ENCODE peak calls at places on chromosomes 11 and 22, in nine cellular contexts. One of them, this sample, is unnamed.

GRCh38 chr11:28072321-28072720 is 35.6 kb downstream of the KIF18A start:
- DNase-seq in amygdala: no peak
- DNase-seq in choroid plexus epithelial cell: peak
- DNase-seq in prostate gland: no peak
- DNase-seq in fibroblast of mammary gland: peak
- DNase-seq in stimulated activated CD4-positive, alpha-beta T cell treated with anti-CD3 and anti-CD28 coated beads, Interleukin-4, amount 100 ng/mL, for 4 hours: no peak
- DNase-seq in activated CD4-positive, CD25-positive, alpha-beta regulatory T cell treated with anti-CD3 and anti-CD28 coated beads, Interleukin-2, amount 50 U/mL, for 72 hours: no peak
- DNase-seq in NCI-H774: no peak
- DNase-seq in left cardiac atrium: no peak
- DNase-seq in this sample: no peak

GRCh38 chr11:26806209-26806608 is 84.3 kb upstream of the SLC5A12 start:
- DNase-seq in amygdala: no peak
- DNase-seq in choroid plexus epithelial cell: peak
- DNase-seq in prostate gland: no peak
- DNase-seq in fibroblast of mammary gland: peak
- DNase-seq in stimulated activated CD4-positive, alpha-beta T cell treated with anti-CD3 and anti-CD28 coated beads, Interleukin-4, amount 100 ng/mL, for 4 hours: no peak
- DNase-seq in activated CD4-positive, CD25-positive, alpha-beta regulatory T cell treated with anti-CD3 and anti-CD28 coated beads, Interleukin-2, amount 50 U/mL, for 72 hours: no peak
- DNase-seq in NCI-H774: no peak
- DNase-seq in left cardiac atrium: no peak
- DNase-seq in this sample: no peak

GRCh38 chr11:104136861-104137260 is 27.1 kb downstream of the PDGFD start:
- DNase-seq in amygdala: no peak
- DNase-seq in choroid plexus epithelial cell: no peak
- DNase-seq in prostate gland: no peak
- DNase-seq in fibroblast of mammary gland: no peak
- DNase-seq in stimulated activated CD4-positive, alpha-beta T cell treated with anti-CD3 and anti-CD28 coated beads, Interleukin-4, amount 100 ng/mL, for 4 hours: no peak
- DNase-seq in activated CD4-positive, CD25-positive, alpha-beta regulatory T cell treated with anti-CD3 and anti-CD28 coated beads, Interleukin-2, amount 50 U/mL, for 72 hours: no peak
- DNase-seq in NCI-H774: no peak
- DNase-seq in left cardiac atrium: no peak
- DNase-seq in this sample: no peak

GRCh38 chr11:4890279-4890678 is 8.6 kb downstream of the OR51T1 start:
- DNase-seq in amygdala: no peak
- DNase-seq in choroid plexus epithelial cell: peak
- DNase-seq in prostate gland: no peak
- DNase-seq in fibroblast of mammary gland: no peak
- DNase-seq in stimulated activated CD4-positive, alpha-beta T cell treated with anti-CD3 and anti-CD28 coated beads, Interleukin-4, amount 100 ng/mL, for 4 hours: no peak
- DNase-seq in activated CD4-positive, CD25-positive, alpha-beta regulatory T cell treated with anti-CD3 and anti-CD28 coated beads, Interleukin-2, amount 50 U/mL, for 72 hours: no peak
- DNase-seq in NCI-H774: no peak
- DNase-seq in left cardiac atrium: no peak
- DNase-seq in this sample: no peak

GRCh38 chr22:45742866-45743450 is 71.3 kb downstream of the ATXN10 start:
- DNase-seq in amygdala: no peak
- DNase-seq in choroid plexus epithelial cell: peak
- DNase-seq in prostate gland: peak
- DNase-seq in fibroblast of mammary gland: peak
- DNase-seq in stimulated activated CD4-positive, alpha-beta T cell treated with anti-CD3 and anti-CD28 coated beads, Interleukin-4, amount 100 ng/mL, for 4 hours: no peak
- DNase-seq in activated CD4-positive, CD25-positive, alpha-beta regulatory T cell treated with anti-CD3 and anti-CD28 coated beads, Interleukin-2, amount 50 U/mL, for 72 hours: no peak
- DNase-seq in NCI-H774: peak
- DNase-seq in left cardiac atrium: peak
- DNase-seq in this sample: no peak

GRCh38 chr11:123235117-123235686 is 40.2 kb upstream of the CLMP start:
- DNase-seq in amygdala: no peak
- DNase-seq in choroid plexus epithelial cell: peak
- DNase-seq in prostate gland: no peak
- DNase-seq in fibroblast of mammary gland: peak
- DNase-seq in stimulated activated CD4-positive, alpha-beta T cell treated with anti-CD3 and anti-CD28 coated beads, Interleukin-4, amount 100 ng/mL, for 4 hours: peak
- DNase-seq in activated CD4-positive, CD25-positive, alpha-beta regulatory T cell treated with anti-CD3 and anti-CD28 coated beads, Interleukin-2, amount 50 U/mL, for 72 hours: peak
- DNase-seq in NCI-H774: no peak
- DNase-seq in left cardiac atrium: peak
- DNase-seq in this sample: peak

GRCh38 chr11:75499423-75500305 is 26.1 kb downstream of the GDPD5 start:
- DNase-seq in amygdala: no peak
- DNase-seq in choroid plexus epithelial cell: peak
- DNase-seq in prostate gland: no peak
- DNase-seq in fibroblast of mammary gland: peak
- DNase-seq in stimulated activated CD4-positive, alpha-beta T cell treated with anti-CD3 and anti-CD28 coated beads, Interleukin-4, amount 100 ng/mL, for 4 hours: no peak
- DNase-seq in activated CD4-positive, CD25-positive, alpha-beta regulatory T cell treated with anti-CD3 and anti-CD28 coated beads, Interleukin-2, amount 50 U/mL, for 72 hours: no peak
- DNase-seq in NCI-H774: no peak
- DNase-seq in left cardiac atrium: peak
- DNase-seq in this sample: no peak

GRCh38 chr11:122976734-122977454 is 4.7 kb downstream of the BSX start:
- DNase-seq in amygdala: no peak
- DNase-seq in choroid plexus epithelial cell: no peak
- DNase-seq in prostate gland: no peak
- DNase-seq in fibroblast of mammary gland: no peak
- DNase-seq in stimulated activated CD4-positive, alpha-beta T cell treated with anti-CD3 and anti-CD28 coated beads, Interleukin-4, amount 100 ng/mL, for 4 hours: no peak
- DNase-seq in activated CD4-positive, CD25-positive, alpha-beta regulatory T cell treated with anti-CD3 and anti-CD28 coated beads, Interleukin-2, amount 50 U/mL, for 72 hours: no peak
- DNase-seq in NCI-H774: no peak
- DNase-seq in left cardiac atrium: no peak
- DNase-seq in this sample: no peak

GRCh38 chr11:18721576-18722292 is 4.3 kb downstream of the IGSF22 start:
- DNase-seq in amygdala: no peak
- DNase-seq in choroid plexus epithelial cell: peak
- DNase-seq in prostate gland: peak
- DNase-seq in fibroblast of mammary gland: peak
- DNase-seq in stimulated activated CD4-positive, alpha-beta T cell treated with anti-CD3 and anti-CD28 coated beads, Interleukin-4, amount 100 ng/mL, for 4 hours: peak
- DNase-seq in activated CD4-positive, CD25-positive, alpha-beta regulatory T cell treated with anti-CD3 and anti-CD28 coated beads, Interleukin-2, amount 50 U/mL, for 72 hours: peak
- DNase-seq in NCI-H774: peak
- DNase-seq in left cardiac atrium: no peak
- DNase-seq in this sample: no peak

GRCh38 chr11:82703796-82704195 is 29.9 kb downstream of the FAM181B start:
- DNase-seq in amygdala: no peak
- DNase-seq in choroid plexus epithelial cell: no peak
- DNase-seq in prostate gland: no peak
- DNase-seq in fibroblast of mammary gland: no peak
- DNase-seq in stimulated activated CD4-positive, alpha-beta T cell treated with anti-CD3 and anti-CD28 coated beads, Interleukin-4, amount 100 ng/mL, for 4 hours: no peak
- DNase-seq in activated CD4-positive, CD25-positive, alpha-beta regulatory T cell treated with anti-CD3 and anti-CD28 coated beads, Interleukin-2, amount 50 U/mL, for 72 hours: no peak
- DNase-seq in NCI-H774: no peak
- DNase-seq in left cardiac atrium: no peak
- DNase-seq in this sample: no peak

GRCh38 chr11:18844753-18845367 is 53.3 kb upstream of the PTPN5 start:
- DNase-seq in amygdala: no peak
- DNase-seq in choroid plexus epithelial cell: peak
- DNase-seq in prostate gland: no peak
- DNase-seq in fibroblast of mammary gland: peak
- DNase-seq in stimulated activated CD4-positive, alpha-beta T cell treated with anti-CD3 and anti-CD28 coated beads, Interleukin-4, amount 100 ng/mL, for 4 hours: no peak
- DNase-seq in activated CD4-positive, CD25-positive, alpha-beta regulatory T cell treated with anti-CD3 and anti-CD28 coated beads, Interleukin-2, amount 50 U/mL, for 72 hours: no peak
- DNase-seq in NCI-H774: no peak
- DNase-seq in left cardiac atrium: no peak
- DNase-seq in this sample: no peak

GRCh38 chr22:29334696-29335344 is 19.3 kb upstream of the RASL10A start:
- DNase-seq in amygdala: no peak
- DNase-seq in choroid plexus epithelial cell: no peak
- DNase-seq in prostate gland: peak
- DNase-seq in fibroblast of mammary gland: no peak
- DNase-seq in stimulated activated CD4-positive, alpha-beta T cell treated with anti-CD3 and anti-CD28 coated beads, Interleukin-4, amount 100 ng/mL, for 4 hours: no peak
- DNase-seq in activated CD4-positive, CD25-positive, alpha-beta regulatory T cell treated with anti-CD3 and anti-CD28 coated beads, Interleukin-2, amount 50 U/mL, for 72 hours: no peak
- DNase-seq in NCI-H774: no peak
- DNase-seq in left cardiac atrium: no peak
- DNase-seq in this sample: no peak

GRCh38 chr22:47163481-47163875 is 401.0 kb downstream of the TBC1D22A start:
- DNase-seq in amygdala: no peak
- DNase-seq in choroid plexus epithelial cell: no peak
- DNase-seq in prostate gland: no peak
- DNase-seq in fibroblast of mammary gland: no peak
- DNase-seq in stimulated activated CD4-positive, alpha-beta T cell treated with anti-CD3 and anti-CD28 coated beads, Interleukin-4, amount 100 ng/mL, for 4 hours: no peak
- DNase-seq in activated CD4-positive, CD25-positive, alpha-beta regulatory T cell treated with anti-CD3 and anti-CD28 coated beads, Interleukin-2, amount 50 U/mL, for 72 hours: peak
- DNase-seq in NCI-H774: no peak
- DNase-seq in left cardiac atrium: no peak
- DNase-seq in this sample: no peak

GRCh38 chr11:8698917-8699441 is 16.4 kb downstream of the RPL27A start:
- DNase-seq in amygdala: no peak
- DNase-seq in choroid plexus epithelial cell: no peak
- DNase-seq in prostate gland: no peak
- DNase-seq in fibroblast of mammary gland: no peak
- DNase-seq in stimulated activated CD4-positive, alpha-beta T cell treated with anti-CD3 and anti-CD28 coated beads, Interleukin-4, amount 100 ng/mL, for 4 hours: no peak
- DNase-seq in activated CD4-positive, CD25-positive, alpha-beta regulatory T cell treated with anti-CD3 and anti-CD28 coated beads, Interleukin-2, amount 50 U/mL, for 72 hours: no peak
- DNase-seq in NCI-H774: no peak
- DNase-seq in left cardiac atrium: no peak
- DNase-seq in this sample: no peak

GRCh38 chr22:35452351-35452781 is 52.4 kb downstream of the MCM5 start:
- DNase-seq in amygdala: no peak
- DNase-seq in choroid plexus epithelial cell: no peak
- DNase-seq in prostate gland: peak
- DNase-seq in fibroblast of mammary gland: no peak
- DNase-seq in stimulated activated CD4-positive, alpha-beta T cell treated with anti-CD3 and anti-CD28 coated beads, Interleukin-4, amount 100 ng/mL, for 4 hours: no peak
- DNase-seq in activated CD4-positive, CD25-positive, alpha-beta regulatory T cell treated with anti-CD3 and anti-CD28 coated beads, Interleukin-2, amount 50 U/mL, for 72 hours: no peak
- DNase-seq in NCI-H774: no peak
- DNase-seq in left cardiac atrium: no peak
- DNase-seq in this sample: no peak

GRCh38 chr11:4187055-4187988 is 92.7 kb downstream of the RRM1 start:
- DNase-seq in amygdala: peak
- DNase-seq in choroid plexus epithelial cell: peak
- DNase-seq in prostate gland: peak
- DNase-seq in fibroblast of mammary gland: peak
- DNase-seq in stimulated activated CD4-positive, alpha-beta T cell treated with anti-CD3 and anti-CD28 coated beads, Interleukin-4, amount 100 ng/mL, for 4 hours: peak
- DNase-seq in activated CD4-positive, CD25-positive, alpha-beta regulatory T cell treated with anti-CD3 and anti-CD28 coated beads, Interleukin-2, amount 50 U/mL, for 72 hours: peak
- DNase-seq in NCI-H774: peak
- DNase-seq in left cardiac atrium: peak
- DNase-seq in this sample: peak

This sample was measured in Right ventricle myocardium inferior.